ENCODE peak calls at places on chromosomes 2 and 18, in seven cellular contexts. One of them, this sample, is unnamed.

GRCh38 chr2:144351687-144352086 is 168.2 kb downstream of the ZEB2 start:
- DNase-seq in choroid plexus epithelial cell: no peak
- DNase-seq in spleen: no peak
- DNase-seq in HCT116: no peak
- DNase-seq in A549: no peak
- DNase-seq in ovary: no peak
- DNase-seq in psoas muscle: no peak
- DNase-seq in this sample: no peak

GRCh38 chr2:113206251-113206650 is 32.5 kb downstream of the PSD4 start:
- DNase-seq in choroid plexus epithelial cell: no peak
- DNase-seq in spleen: no peak
- DNase-seq in HCT116: no peak
- DNase-seq in A549: no peak
- DNase-seq in ovary: no peak
- DNase-seq in psoas muscle: no peak
- DNase-seq in this sample: no peak

GRCh38 chr2:9737053-9737875 is 106.0 kb upstream of the TAF1B start:
- DNase-seq in choroid plexus epithelial cell: peak
- DNase-seq in spleen: no peak
- DNase-seq in HCT116: no peak
- DNase-seq in A549: peak
- DNase-seq in ovary: no peak
- DNase-seq in psoas muscle: no peak
- DNase-seq in this sample: no peak

GRCh38 chr2:191578031-191578430 is 99.9 kb upstream of the NABP1 start:
- DNase-seq in choroid plexus epithelial cell: no peak
- DNase-seq in spleen: no peak
- DNase-seq in HCT116: no peak
- DNase-seq in A549: no peak
- DNase-seq in ovary: no peak
- DNase-seq in psoas muscle: no peak
- DNase-seq in this sample: no peak

GRCh38 chr2:235506997-235507615 is 13.3 kb downstream of the AGAP1 start:
- DNase-seq in choroid plexus epithelial cell: no peak
- DNase-seq in spleen: no peak
- DNase-seq in HCT116: no peak
- DNase-seq in A549: no peak
- DNase-seq in ovary: no peak
- DNase-seq in psoas muscle: no peak
- DNase-seq in this sample: no peak

GRCh38 chr2:20067992-20068727 is 16.7 kb upstream of the LAPTM4A start:
- DNase-seq in choroid plexus epithelial cell: peak
- DNase-seq in spleen: no peak
- DNase-seq in HCT116: no peak
- DNase-seq in A549: peak
- DNase-seq in ovary: no peak
- DNase-seq in psoas muscle: no peak
- DNase-seq in this sample: peak

GRCh38 chr2:235458839-235459273 is 35.0 kb upstream of the AGAP1 start:
- DNase-seq in choroid plexus epithelial cell: peak
- DNase-seq in spleen: no peak
- DNase-seq in HCT116: no peak
- DNase-seq in A549: peak
- DNase-seq in ovary: no peak
- DNase-seq in psoas muscle: peak
- DNase-seq in this sample: no peak

GRCh38 chr18:24126155-24126947 is 12.5 kb upstream of the CABYR start:
- DNase-seq in choroid plexus epithelial cell: no peak
- DNase-seq in spleen: no peak
- DNase-seq in HCT116: no peak
- DNase-seq in A549: no peak
- DNase-seq in ovary: no peak
- DNase-seq in psoas muscle: no peak
- DNase-seq in this sample: no peak

GRCh38 chr2:36403675-36404230 is 48.2 kb downstream of the CRIM1 start:
- DNase-seq in choroid plexus epithelial cell: peak
- DNase-seq in spleen: no peak
- DNase-seq in HCT116: peak
- DNase-seq in A549: peak
- DNase-seq in ovary: no peak
- DNase-seq in psoas muscle: no peak
- DNase-seq in this sample: peak

GRCh38 chr2:36889782-36890181 is 76.6 kb downstream of the STRN start:
- DNase-seq in choroid plexus epithelial cell: peak
- DNase-seq in spleen: no peak
- DNase-seq in HCT116: peak
- DNase-seq in A549: peak
- DNase-seq in ovary: no peak
- DNase-seq in psoas muscle: no peak
- DNase-seq in this sample: peak

GRCh38 chr18:32975166-32975441 is 202.3 kb upstream of the KLHL14 start:
- DNase-seq in choroid plexus epithelial cell: no peak
- DNase-seq in spleen: no peak
- DNase-seq in HCT116: no peak
- DNase-seq in A549: no peak
- DNase-seq in ovary: no peak
- DNase-seq in psoas muscle: no peak
- DNase-seq in this sample: no peak

GRCh38 chr2:167318581-167318980 is 430.3 kb downstream of the XIRP2 start:
- DNase-seq in choroid plexus epithelial cell: peak
- DNase-seq in spleen: no peak
- DNase-seq in HCT116: no peak
- DNase-seq in A549: no peak
- DNase-seq in ovary: no peak
- DNase-seq in psoas muscle: no peak
- DNase-seq in this sample: no peak

GRCh38 chr2:16281451-16282330 is 341.3 kb downstream of the MYCN start:
- DNase-seq in choroid plexus epithelial cell: peak
- DNase-seq in spleen: no peak
- DNase-seq in HCT116: peak
- DNase-seq in A549: peak
- DNase-seq in ovary: no peak
- DNase-seq in psoas muscle: no peak
- DNase-seq in this sample: no peak
- TF ChIP-seq CTCF in choroid plexus epithelial cell: peak
- TF ChIP-seq CTCF in spleen: peak
- TF ChIP-seq CTCF in HCT116: peak
- TF ChIP-seq CTCF in A549: peak
- TF ChIP-seq CTCF in ovary: no peak
- TF ChIP-seq CTCF in psoas muscle: peak
- TF ChIP-seq CTCF in this sample: peak

DNA sequence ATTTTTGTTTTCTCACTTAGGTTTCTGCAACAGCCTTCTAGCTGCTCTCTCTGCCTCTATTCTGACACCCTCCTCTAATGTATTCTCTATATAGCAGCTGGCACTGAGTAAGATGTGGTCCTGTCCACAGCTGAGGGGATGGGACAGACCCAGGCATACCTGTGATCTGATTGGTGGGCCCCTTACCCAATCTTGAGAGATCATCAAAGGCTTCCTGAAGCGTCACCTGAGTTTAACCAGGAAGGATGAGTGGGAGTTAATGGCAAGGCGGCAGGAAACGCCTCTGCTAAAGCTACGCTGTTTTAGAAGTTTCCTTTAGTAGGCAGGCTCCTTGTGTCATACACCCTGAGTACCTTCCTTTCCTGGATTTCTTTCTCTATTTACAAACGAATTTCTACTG is 5.7 kb upstream of the TET3 start:
- DNase-seq in choroid plexus epithelial cell: no peak
- DNase-seq in spleen: no peak
- DNase-seq in HCT116: no peak
- DNase-seq in A549: no peak
- DNase-seq in ovary: no peak
- DNase-seq in psoas muscle: no peak
- DNase-seq in this sample: no peak
- H3K4me3 ChIP-seq in choroid plexus epithelial cell: no peak
- H3K4me3 ChIP-seq in spleen: no peak
- H3K4me3 ChIP-seq in HCT116: no peak
- H3K4me3 ChIP-seq in A549: no peak
- H3K4me3 ChIP-seq in ovary: no peak
- H3K4me3 ChIP-seq in psoas muscle: no peak
- H3K4me3 ChIP-seq in this sample: no peak

GRCh38 chr2:205539603-205540002 is 142.7 kb upstream of the NRP2 start:
- DNase-seq in choroid plexus epithelial cell: no peak
- DNase-seq in spleen: no peak
- DNase-seq in HCT116: peak
- DNase-seq in A549: peak
- DNase-seq in ovary: no peak
- DNase-seq in psoas muscle: no peak
- DNase-seq in this sample: no peak
- TF ChIP-seq CTCF in choroid plexus epithelial cell: no peak
- TF ChIP-seq CTCF in spleen: no peak
- TF ChIP-seq CTCF in HCT116: no peak
- TF ChIP-seq CTCF in A549: no peak
- TF ChIP-seq CTCF in ovary: no peak
- TF ChIP-seq CTCF in psoas muscle: no peak
- TF ChIP-seq CTCF in this sample: peak

DNA sequence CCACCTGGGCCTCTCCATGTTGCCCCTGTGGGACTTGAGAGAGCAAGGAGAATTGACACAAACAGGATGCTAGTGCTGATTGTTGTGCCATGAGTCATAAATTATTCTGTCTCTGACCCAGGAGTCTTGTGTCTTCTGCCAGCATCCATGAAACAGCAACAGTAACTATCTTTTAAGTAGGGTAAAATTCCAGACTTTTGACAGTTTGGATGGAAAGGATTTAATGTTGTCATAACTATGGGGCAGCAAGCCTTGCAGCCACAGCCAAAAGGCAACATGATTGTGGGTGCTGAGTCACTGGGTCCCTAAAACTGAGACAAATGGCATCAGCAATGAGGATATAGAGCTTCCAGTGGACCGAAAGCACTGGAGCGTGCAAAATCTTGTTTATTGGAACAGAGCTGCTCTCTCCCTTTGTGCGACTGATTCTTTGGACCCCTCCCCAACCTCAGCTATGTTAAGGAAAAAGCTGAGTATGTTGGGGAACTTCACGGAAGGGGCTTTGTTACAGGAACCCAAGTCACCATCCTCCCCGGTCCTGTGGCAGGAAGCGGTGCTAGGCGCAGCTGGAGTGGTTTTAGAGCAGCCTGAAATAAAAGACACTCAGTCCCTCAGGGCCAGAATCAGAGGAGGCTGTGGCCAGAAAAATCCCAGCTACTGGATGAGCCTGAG is 9.6 kb upstream of the ITPRIPL1 start:
- DNase-seq in choroid plexus epithelial cell: peak
- DNase-seq in spleen: no peak
- DNase-seq in HCT116: no peak
- DNase-seq in A549: peak
- DNase-seq in ovary: no peak
- DNase-seq in psoas muscle: no peak
- DNase-seq in this sample: peak
- H3K4me3 ChIP-seq in choroid plexus epithelial cell: no peak
- H3K4me3 ChIP-seq in spleen: peak
- H3K4me3 ChIP-seq in HCT116: no peak
- H3K4me3 ChIP-seq in A549: no peak
- H3K4me3 ChIP-seq in ovary: no peak
- H3K4me3 ChIP-seq in psoas muscle: no peak
- H3K4me3 ChIP-seq in this sample: no peak

GRCh38 chr2:12050381-12050780 is 303.9 kb downstream of the LPIN1 start:
- DNase-seq in choroid plexus epithelial cell: peak
- DNase-seq in spleen: no peak
- DNase-seq in HCT116: no peak
- DNase-seq in A549: peak
- DNase-seq in ovary: no peak
- DNase-seq in psoas muscle: no peak
- DNase-seq in this sample: peak
- TF ChIP-seq CTCF in choroid plexus epithelial cell: peak
- TF ChIP-seq CTCF in spleen: no peak
- TF ChIP-seq CTCF in HCT116: no peak
- TF ChIP-seq CTCF in A549: peak
- TF ChIP-seq CTCF in ovary: no peak
- TF ChIP-seq CTCF in psoas muscle: no peak
- TF ChIP-seq CTCF in this sample: peak

GRCh38 chr18:59222341-59222740 is 2.4 kb downstream of the GRP start:
- DNase-seq in choroid plexus epithelial cell: no peak
- DNase-seq in spleen: no peak
- DNase-seq in HCT116: no peak
- DNase-seq in A549: no peak
- DNase-seq in ovary: no peak
- DNase-seq in psoas muscle: no peak
- DNase-seq in this sample: no peak

GRCh38 chr18:59218018-59218417 is 1.9 kb upstream of the GRP start:
- DNase-seq in choroid plexus epithelial cell: no peak
- DNase-seq in spleen: no peak
- DNase-seq in HCT116: no peak
- DNase-seq in A549: no peak
- DNase-seq in ovary: no peak
- DNase-seq in psoas muscle: no peak
- DNase-seq in this sample: no peak

GRCh38 chr18:59220784-59221765 is 1.1 kb downstream of the GRP start:
- DNase-seq in choroid plexus epithelial cell: no peak
- DNase-seq in spleen: no peak
- DNase-seq in HCT116: no peak
- DNase-seq in A549: no peak
- DNase-seq in ovary: no peak
- DNase-seq in psoas muscle: no peak
- DNase-seq in this sample: no peak

GRCh38 chr18:59220164-59220783 is 316 bp downstream of the GRP start:
- DNase-seq in choroid plexus epithelial cell: no peak
- DNase-seq in spleen: no peak
- DNase-seq in HCT116: no peak
- DNase-seq in A549: no peak
- DNase-seq in ovary: no peak
- DNase-seq in psoas muscle: no peak
- DNase-seq in this sample: no peak

DNA sequence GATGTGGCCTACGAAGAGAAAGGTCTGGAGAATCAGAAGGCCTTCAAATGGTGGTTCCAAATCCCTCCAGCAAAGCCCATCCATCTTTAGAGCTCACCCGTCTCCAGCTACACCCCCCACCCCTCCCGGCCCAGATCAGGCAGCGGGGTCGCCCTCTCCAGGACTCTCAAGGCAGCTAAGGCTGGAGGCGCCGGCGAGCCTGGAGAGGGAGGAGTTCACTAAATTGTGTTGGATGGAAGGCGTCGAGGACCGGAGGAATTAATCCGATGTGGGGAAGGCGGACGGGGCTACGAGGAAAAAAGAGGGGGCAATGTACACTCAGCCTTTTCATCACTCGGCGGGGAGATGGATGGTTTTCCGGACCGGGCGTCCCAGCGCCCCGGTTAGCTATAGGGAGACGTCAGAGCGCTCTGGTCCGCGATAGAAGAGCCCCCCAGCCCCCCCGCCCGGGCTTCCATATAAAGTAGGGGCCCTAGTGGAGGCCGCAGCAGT is at the start of gene GRP:
- DNase-seq in choroid plexus epithelial cell: no peak
- DNase-seq in spleen: no peak
- DNase-seq in HCT116: no peak
- DNase-seq in A549: no peak
- DNase-seq in ovary: no peak
- DNase-seq in psoas muscle: no peak
- DNase-seq in this sample: no peak
- H3K4me3 ChIP-seq in choroid plexus epithelial cell: no peak
- H3K4me3 ChIP-seq in spleen: peak
- H3K4me3 ChIP-seq in HCT116: no peak
- H3K4me3 ChIP-seq in A549: no peak
- H3K4me3 ChIP-seq in ovary: no peak
- H3K4me3 ChIP-seq in psoas muscle: no peak
- H3K4me3 ChIP-seq in this sample: no peak